ENCODE peak calls at places on chromosomes 5 and 9, in seven cellular contexts. One of them, this sample, is unnamed.

GRCh38 chr5:118326496-118327045 is 661.8 kb downstream of the DTWD2 start:
- DNase-seq in transverse colon: no peak
- DNase-seq in IMR-90: no peak
- DNase-seq in A549: no peak
- DNase-seq in heart left ventricle: no peak
- DNase-seq in HCT116: no peak
- DNase-seq in body of pancreas: no peak
- DNase-seq in this sample: no peak

GRCh38 chr5:22238047-22238446 is 615.1 kb downstream of the CDH12 start:
- DNase-seq in IMR-90: no peak
- DNase-seq in A549: no peak
- DNase-seq in heart left ventricle: no peak
- DNase-seq in HCT116: no peak
- DNase-seq in transverse colon: no peak
- DNase-seq in body of pancreas: no peak
- DNase-seq in this sample: no peak

GRCh38 chr9:33778700-33779351 is 16.5 kb upstream of the PRSS3 start:
- DNase-seq in transverse colon: peak; percentile 44
- DNase-seq in A549: peak; percentile 76
- DNase-seq in heart left ventricle: no peak
- DNase-seq in body of pancreas: peak; percentile 65
- DNase-seq in IMR-90: peak; percentile 59
- DNase-seq in HCT116: peak; percentile 58
- DNase-seq in this sample: no peak

GRCh38 chr9:20624201-20625002 is 2.1 kb upstream of the MLLT3 start:
- DNase-seq in body of pancreas: peak; percentile 70
- DNase-seq in HCT116: peak; percentile 64
- DNase-seq in transverse colon: peak; percentile 65
- DNase-seq in A549: peak; percentile 84
- DNase-seq in heart left ventricle: peak; percentile 66
- DNase-seq in IMR-90: peak; percentile 79
- DNase-seq in this sample: peak; percentile 43

GRCh38 chr5:72467987-72468386 is 39.2 kb downstream of the ZNF366 start:
- DNase-seq in transverse colon: no peak
- DNase-seq in heart left ventricle: no peak
- DNase-seq in A549: no peak
- DNase-seq in IMR-90: peak; percentile 40
- DNase-seq in body of pancreas: no peak
- DNase-seq in HCT116: no peak
- DNase-seq in this sample: no peak

GRCh38 chr5:77230727-77231469 is 20.4 kb downstream of the PDE8B start:
- DNase-seq in transverse colon: no peak
- DNase-seq in HCT116: no peak
- DNase-seq in body of pancreas: no peak
- DNase-seq in A549: peak; percentile 39
- DNase-seq in heart left ventricle: no peak
- DNase-seq in IMR-90: peak; percentile 28
- DNase-seq in this sample: no peak

GRCh38 chr5:95975703-95976102 is 14.1 kb upstream of the ELL2 start:
- DNase-seq in HCT116: no peak
- DNase-seq in IMR-90: no peak
- DNase-seq in body of pancreas: no peak
- DNase-seq in heart left ventricle: no peak
- DNase-seq in A549: no peak
- DNase-seq in transverse colon: no peak
- DNase-seq in this sample: no peak

GRCh38 chr5:33563983-33564908 is 123.5 kb downstream of the TARS1 start:
- DNase-seq in heart left ventricle: no peak
- DNase-seq in transverse colon: no peak
- DNase-seq in body of pancreas: no peak
- DNase-seq in IMR-90: no peak
- DNase-seq in HCT116: no peak
- DNase-seq in A549: no peak
- DNase-seq in this sample: no peak

GRCh38 chr9:6545017-6545691 is 100.4 kb downstream of the GLDC start:
- DNase-seq in IMR-90: peak; percentile 50
- DNase-seq in HCT116: no peak
- DNase-seq in transverse colon: no peak
- DNase-seq in heart left ventricle: no peak
- DNase-seq in body of pancreas: no peak
- DNase-seq in A549: peak; percentile 57
- DNase-seq in this sample: no peak

GRCh38 chr5:62594364-62594984 is 15.9 kb downstream of the LRRC70 start:
- DNase-seq in A549: no peak
- DNase-seq in heart left ventricle: no peak
- DNase-seq in HCT116: no peak
- DNase-seq in IMR-90: no peak
- DNase-seq in transverse colon: no peak
- DNase-seq in body of pancreas: no peak
- DNase-seq in this sample: no peak

GRCh38 chr5:123035950-123036390 is 555 bp downstream of the PPIC start:
- DNase-seq in A549: peak; percentile 70
- DNase-seq in body of pancreas: peak; percentile 74
- DNase-seq in IMR-90: peak; percentile 29
- DNase-seq in heart left ventricle: peak; percentile 81
- DNase-seq in transverse colon: peak; percentile 58
- DNase-seq in HCT116: peak; percentile 2
- DNase-seq in this sample: peak; percentile 12

GRCh38 chr5:1099931-1100651 is 11.8 kb downstream of the SLC12A7 start:
- DNase-seq in transverse colon: no peak
- DNase-seq in body of pancreas: no peak
- DNase-seq in heart left ventricle: no peak
- DNase-seq in IMR-90: peak; percentile 21
- DNase-seq in A549: no peak
- DNase-seq in HCT116: no peak
- DNase-seq in this sample: no peak

GRCh38 chr9:119859128-119859527 is 489.9 kb upstream of the BRINP1 start:
- DNase-seq in HCT116: no peak
- DNase-seq in heart left ventricle: peak; percentile 42
- DNase-seq in transverse colon: no peak
- DNase-seq in A549: no peak
- DNase-seq in IMR-90: no peak
- DNase-seq in body of pancreas: no peak
- DNase-seq in this sample: no peak

GRCh38 chr5:123199527-123199926 is 110.5 kb downstream of the PRDM6 start:
- DNase-seq in body of pancreas: no peak
- DNase-seq in heart left ventricle: no peak
- DNase-seq in IMR-90: no peak
- DNase-seq in HCT116: no peak
- DNase-seq in A549: no peak
- DNase-seq in transverse colon: no peak
- DNase-seq in this sample: no peak

DNA sequence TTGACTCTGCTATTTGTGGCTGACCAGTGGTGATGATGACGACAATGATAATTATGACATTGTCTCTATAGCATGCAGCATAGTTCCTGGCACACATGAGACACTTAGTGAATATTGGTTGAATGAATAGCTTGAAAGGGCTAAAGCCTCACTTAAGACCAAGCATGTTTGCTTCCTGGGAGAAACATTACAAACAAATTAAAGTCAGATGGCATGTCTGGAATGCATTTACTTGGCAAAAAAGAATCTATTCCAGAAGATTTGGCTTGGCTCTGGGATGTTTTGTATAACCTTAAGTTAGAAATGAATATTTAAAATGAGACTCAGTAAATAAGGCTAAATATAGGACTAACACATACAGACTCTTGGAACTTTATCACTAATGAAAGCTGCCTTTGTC is 21.6 kb downstream of the GAS1 start:
- DNase-seq in IMR-90: peak; percentile 33
- DNase-seq in HCT116: no peak
- DNase-seq in A549: no peak
- DNase-seq in transverse colon: no peak
- DNase-seq in heart left ventricle: no peak
- DNase-seq in body of pancreas: no peak
- DNase-seq in this sample: no peak
- H3K27ac ChIP-seq in IMR-90: peak overlapping the region; percentile 43
- H3K27ac ChIP-seq in HCT116: no peak overlapping the region
- H3K27ac ChIP-seq in A549: no peak overlapping the region
- H3K27ac ChIP-seq in transverse colon: no peak overlapping the region
- H3K27ac ChIP-seq in heart left ventricle: no peak overlapping the region
- H3K27ac ChIP-seq in body of pancreas: no peak overlapping the region
- H3K27ac ChIP-seq in this sample: no peak overlapping the region

GRCh38 chr5:2683720-2684119 is 67.8 kb downstream of the IRX2 start:
- DNase-seq in IMR-90: no peak
- DNase-seq in HCT116: no peak
- DNase-seq in body of pancreas: no peak
- DNase-seq in heart left ventricle: no peak
- DNase-seq in A549: no peak
- DNase-seq in transverse colon: no peak
- DNase-seq in this sample: no peak

GRCh38 chr5:2686296-2686695 is 65.2 kb downstream of the IRX2 start:
- DNase-seq in HCT116: no peak
- DNase-seq in transverse colon: no peak
- DNase-seq in heart left ventricle: no peak
- DNase-seq in IMR-90: no peak
- DNase-seq in body of pancreas: no peak
- DNase-seq in A549: no peak
- DNase-seq in this sample: no peak

GRCh38 chr5:2685651-2686050 is 65.8 kb downstream of the IRX2 start:
- DNase-seq in body of pancreas: no peak
- DNase-seq in HCT116: no peak
- DNase-seq in IMR-90: peak; percentile 0
- DNase-seq in heart left ventricle: no peak
- DNase-seq in A549: no peak
- DNase-seq in transverse colon: no peak
- DNase-seq in this sample: no peak

GRCh38 chr5:2686725-2687124 is 64.8 kb downstream of the IRX2 start:
- DNase-seq in IMR-90: no peak
- DNase-seq in heart left ventricle: no peak
- DNase-seq in A549: no peak
- DNase-seq in HCT116: no peak
- DNase-seq in body of pancreas: no peak
- DNase-seq in transverse colon: no peak
- DNase-seq in this sample: no peak

GRCh38 chr5:2684606-2685005 is 66.9 kb downstream of the IRX2 start:
- DNase-seq in heart left ventricle: no peak
- DNase-seq in transverse colon: no peak
- DNase-seq in HCT116: no peak
- DNase-seq in IMR-90: no peak
- DNase-seq in body of pancreas: no peak
- DNase-seq in A549: no peak
- DNase-seq in this sample: no peak
- H3K9me3 ChIP-seq in heart left ventricle: no peaks in the 10 kb centered on the region
- H3K9me3 ChIP-seq in transverse colon: no peaks in the 10 kb centered on the region
- H3K9me3 ChIP-seq in HCT116: peaks cover 21% of the 10 kb centered on the region
- H3K9me3 ChIP-seq in IMR-90: peaks cover 47% of the 10 kb centered on the region
- H3K9me3 ChIP-seq in body of pancreas: no peaks in the 10 kb centered on the region
- H3K9me3 ChIP-seq in A549: no peaks in the 10 kb centered on the region
- H3K9me3 ChIP-seq in this sample: no peaks in the 10 kb centered on the region

DNA sequence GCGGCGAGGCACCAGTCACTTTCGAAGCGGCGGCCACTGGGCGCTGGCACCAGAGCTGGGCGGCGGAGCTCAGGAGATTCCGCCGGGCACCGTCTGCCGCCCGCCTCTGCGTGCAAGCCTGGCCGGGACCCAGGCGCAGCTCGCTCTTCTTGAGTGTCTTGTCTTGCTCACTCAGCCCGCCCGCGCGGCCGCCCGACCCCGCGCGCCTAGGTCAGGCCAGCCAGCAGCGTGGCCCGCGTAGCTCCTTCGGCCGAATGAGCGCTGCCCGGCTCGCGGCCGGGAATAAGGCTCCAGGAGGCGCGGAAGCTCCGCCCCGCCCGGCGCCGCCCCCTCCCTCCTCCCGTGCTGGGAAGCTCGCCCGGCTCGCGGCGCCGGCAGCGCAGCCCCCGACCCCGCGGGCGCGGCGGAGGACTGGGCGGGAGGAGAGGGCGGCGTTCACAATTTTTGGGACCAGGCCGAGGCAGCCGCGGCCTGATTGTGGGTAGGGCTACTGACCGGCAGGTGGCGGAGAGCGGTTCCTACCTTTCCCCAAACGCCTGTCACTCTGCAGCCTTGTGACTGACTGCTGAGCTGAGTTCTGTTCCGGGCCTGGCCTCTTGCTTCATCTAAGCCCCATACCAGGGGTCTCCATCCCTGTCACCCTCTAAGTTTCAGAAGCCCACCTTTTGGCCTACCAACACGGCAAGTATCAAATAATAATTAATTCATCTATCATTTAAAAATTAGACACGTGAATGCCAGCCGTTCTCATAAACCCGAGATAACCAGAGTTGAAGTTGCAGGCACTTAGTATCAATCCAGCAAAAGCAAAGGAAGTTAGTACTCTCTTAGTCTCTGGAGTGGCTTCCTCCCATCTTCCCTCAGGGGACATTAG is at the start of gene HBEGF:
- DNase-seq in A549: peak; percentile 69
- DNase-seq in heart left ventricle: peak; percentile 93
- DNase-seq in transverse colon: peak; percentile 90
- DNase-seq in HCT116: peak; percentile 74
- DNase-seq in body of pancreas: peak; percentile 92
- DNase-seq in IMR-90: peak; percentile 63
- DNase-seq in this sample: peak; percentile 88
- TF ChIP-seq POLR2A in A549: peak; percentile 95
- TF ChIP-seq POLR2A in heart left ventricle: peak; percentile 79
- TF ChIP-seq POLR2A in transverse colon: peak; percentile 89
- TF ChIP-seq POLR2A in HCT116: peak; percentile 82
- TF ChIP-seq POLR2A in body of pancreas: peak; percentile 91
- TF ChIP-seq POLR2A in IMR-90: peak; percentile 98
- TF ChIP-seq POLR2A in this sample: peak; percentile 90

DNA sequence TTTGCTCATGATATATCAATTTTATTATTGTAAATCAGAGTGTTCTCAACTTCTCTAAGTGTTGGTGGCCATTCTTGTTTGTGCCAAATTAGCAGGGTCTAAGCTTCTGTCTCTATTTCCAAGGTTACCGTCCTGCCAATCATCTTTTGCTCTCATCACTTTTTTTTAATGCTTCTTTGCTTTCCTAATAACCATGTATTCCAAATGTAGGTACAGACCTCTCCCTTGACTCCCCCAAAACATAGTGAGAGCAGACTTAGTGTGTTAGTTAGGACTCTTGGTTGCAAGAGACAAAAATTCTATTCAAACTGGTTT is 17.9 kb upstream of the DCP2 start:
- DNase-seq in HCT116: no peak
- DNase-seq in body of pancreas: no peak
- DNase-seq in transverse colon: no peak
- DNase-seq in IMR-90: no peak
- DNase-seq in A549: no peak
- DNase-seq in heart left ventricle: no peak
- DNase-seq in this sample: no peak
- H3K27ac ChIP-seq in HCT116: no peak overlapping the region
- H3K27ac ChIP-seq in body of pancreas: no peak overlapping the region
- H3K27ac ChIP-seq in transverse colon: peak overlapping the region; percentile 34
- H3K27ac ChIP-seq in IMR-90: no peak overlapping the region
- H3K27ac ChIP-seq in A549: peak overlapping the region; percentile 78
- H3K27ac ChIP-seq in heart left ventricle: peak overlapping the region; percentile 6
- H3K27ac ChIP-seq in this sample: peak overlapping the region; percentile 65

GRCh38 chr5:149362541-149362940 is 4.7 kb downstream of the PCYOX1L start:
- DNase-seq in IMR-90: no peak
- DNase-seq in body of pancreas: no peak
- DNase-seq in heart left ventricle: no peak
- DNase-seq in A549: no peak
- DNase-seq in HCT116: no peak
- DNase-seq in transverse colon: no peak
- DNase-seq in this sample: no peak
- H3K9me3 ChIP-seq in IMR-90: no peaks in the 10 kb centered on the region
- H3K9me3 ChIP-seq in body of pancreas: no peaks in the 10 kb centered on the region
- H3K9me3 ChIP-seq in heart left ventricle: no peaks in the 10 kb centered on the region
- H3K9me3 ChIP-seq in A549: no peaks in the 10 kb centered on the region
- H3K9me3 ChIP-seq in HCT116: no peaks in the 10 kb centered on the region
- H3K9me3 ChIP-seq in transverse colon: no peaks in the 10 kb centered on the region
- H3K9me3 ChIP-seq in this sample: no peaks in the 10 kb centered on the region

GRCh38 chr9:137295313-137296213 is 6.5 kb downstream of the NRARP start:
- DNase-seq in heart left ventricle: peak; percentile 78
- DNase-seq in body of pancreas: peak; percentile 60
- DNase-seq in A549: no peak
- DNase-seq in HCT116: no peak
- DNase-seq in IMR-90: no peak
- DNase-seq in transverse colon: peak; percentile 62
- DNase-seq in this sample: no peak
- TF ChIP-seq POLR2A in heart left ventricle: no peak
- TF ChIP-seq POLR2A in body of pancreas: no peak
- TF ChIP-seq POLR2A in A549: no peak
- TF ChIP-seq POLR2A in HCT116: no peak
- TF ChIP-seq POLR2A in IMR-90: no peak
- TF ChIP-seq POLR2A in transverse colon: no peak
- TF ChIP-seq POLR2A in this sample: no peak

This sample was measured in gastrocnemius medialis.